ENCODE peak calls at places on chromosomes 6 and 20, in six cellular contexts. E is putamen, B is mucosa of gallbladder, M is activated T-cell treated with anti-CD3 and anti-CD28 coated beads for 1 hour, U is WERI-Rb-1, A is T1000. L is an unnamed sample.

GRCh38 chr6:77231438-77232305 is 231.6 kb downstream of the HTR1B start:
- DNase-seq in B (no peak), E (no peak), U (no peak), M (no peak), A (no peak), L (no peak)

GRCh38 chr20:49171928-49172327 is 16.2 kb downstream of the STAU1 start:
- DNase-seq in U (no peak), A (no peak), B (no peak), M (no peak), E (no peak), L (no peak)

GRCh38 chr6:150867117-150867516 is 1.6 kb downstream of the MTHFD1L start:
- DNase-seq in U (no peak), B (no peak), E (no peak), A (no peak), M (no peak), L (no peak)

GRCh38 chr20:370151-370600 is 10.4 kb upstream of the TRIB3 start:
- DNase-seq in B (no peak), E (no peak), M (no peak), A (no peak), U (no peak), L (no peak)

GRCh38 chr6:139282684-139283083 is 9.1 kb downstream of the TXLNB start:
- DNase-seq in U (no peak), A (no peak), M (no peak), B (no peak), E (no peak), L (no peak)

GRCh38 chr20:18360601-18361000 is 72.3 kb downstream of the ZNF133 start:
- DNase-seq in B (no peak), M (no peak), U (no peak), E (no peak), A (no peak), L (no peak)

GRCh38 chr6:159463440-159463839 is 229.6 kb downstream of the SOD2 start:
- DNase-seq in E (no peak), M (no peak), B (no peak), U (no peak), A (no peak), L (no peak)

GRCh38 chr6:28693033-28693750 is 167.5 kb downstream of the GPX5 start:
- DNase-seq in U (no peak), A (no peak), B (no peak), M (no peak), E (no peak), L (no peak)

GRCh38 chr6:140319209-140319608 is 944.8 kb upstream of the CITED2 start:
- DNase-seq in U (no peak), E (no peak), M (no peak), A (no peak), B (no peak), L (no peak)

GRCh38 chr20:57909763-57910331 is 200.0 kb upstream of the PMEPA1 start:
- DNase-seq in M (no peak), E (no peak), U (no peak), B (no peak), A (no peak), L (no peak)

GRCh38 chr6:14384175-14384949 is 266.8 kb downstream of the CD83 start:
- DNase-seq in B (no peak), M (no peak), E (no peak), U (no peak), A (no peak), L (no peak)

GRCh38 chr20:51378171-51378928 is 164.2 kb downstream of the NFATC2 start:
- DNase-seq in M (no peak), B (no peak), E (no peak), U (no peak), A (no peak), L (no peak)

GRCh38 chr6:30074331-30075093 is 1.1 kb downstream of the RNF39 start:
- DNase-seq in B (no peak), E (no peak), A (no peak), M (no peak), U (no peak), L (no peak)

GRCh38 chr6:142523485-142523884 is 221.7 kb downstream of the ADGRG6 start:
- DNase-seq in B (no peak), E (no peak), U (no peak), M (no peak), A (no peak), L (no peak)

GRCh38 chr6:41228616-41229015 is 467 bp downstream of the TREML4 start:
- DNase-seq in E (no peak), B (no peak), U (no peak), A (no peak), M (no peak), L (no peak)

GRCh38 chr6:41732601-41733348 is 2.6 kb downstream of the TFEB start:
- DNase-seq in E (no peak), U (no peak), A (no peak), B (no peak), M (peak), L (no peak)

GRCh38 chr20:16028923-16029322 is 544.3 kb downstream of the KIF16B start:
- DNase-seq in E (no peak), A (no peak), U (peak), B (no peak), M (no peak), L (no peak)

GRCh38 chr20:10536531-10536930 is 101.4 kb downstream of the SLX4IP start:
- DNase-seq in E (no peak), M (peak), B (peak), U (peak), A (no peak), L (no peak)

GRCh38 chr6:1365701-1366100 is 23.7 kb upstream of the FOXF2 start:
- DNase-seq in E (no peak), B (no peak), A (no peak), M (no peak), U (no peak), L (no peak)

GRCh38 chr6:69988458-69989126 is 122.2 kb downstream of the COL19A1 start:
- DNase-seq in A (no peak), E (no peak), M (no peak), U (no peak), B (no peak), L (no peak)

GRCh38 chr6:63272397-63272796 is 47.4 kb downstream of the LGSN start:
- DNase-seq in B (no peak), M (no peak), A (no peak), U (no peak), E (peak), L (peak)

GRCh38 chr6:5462856-5463255 is 201.5 kb downstream of the FARS2 start:
- DNase-seq in E (no peak), M (no peak), U (no peak), A (no peak), B (no peak), L (no peak)

GRCh38 chr6:33945931-33946330 is 142.1 kb upstream of the MLN start:
- DNase-seq in E (no peak), M (no peak), B (no peak), U (no peak), A (no peak), L (no peak)

GRCh38 chr20:53570446-53571276 is 23.0 kb downstream of the ZNF217 start:
- DNase-seq in M (no peak), B (peak), U (no peak), A (no peak), E (no peak), L (no peak)

GRCh38 chr6:150492941-150493340 is 106.7 kb upstream of the PLEKHG1 start:
- DNase-seq in U (no peak), E (no peak), A (peak), M (no peak), B (no peak), L (no peak)

L was measured in NCI-H524 treated with DMSO at 0.1 percent for 48 hours.